ENCODE peak calls at places on chromosomes 6 and 20, in six cellular contexts. L, P, R, G, E and Z are unnamed samples.

GRCh38 chr20:766906-767305 is 1.4 kb downstream of the SLC52A3 start:
- DNase-seq in L (no peak), R (no peak), P (no peak), G (peak), E (no peak), Z (no peak)

GRCh38 chr6:26187981-26188635 is 100.9 kb downstream of the HFE start:
- DNase-seq in R (peak), E (no peak), P (no peak), G (peak), L (no peak), Z (peak)

GRCh38 chr20:32737371-32738223 is 5.7 kb downstream of the COMMD7 start:
- DNase-seq in R (peak), P (no peak), L (no peak), G (no peak), E (no peak), Z (peak)

GRCh38 chr6:31081872-31082271 is 30.5 kb downstream of the C6orf15 start:
- DNase-seq in L (no peak), R (no peak), G (peak), E (no peak), P (no peak), Z (no peak)

GRCh38 chr20:63434599-63435378 is 37.7 kb downstream of the KCNQ2 start:
- DNase-seq in G (peak), P (peak), L (peak), E (peak), R (peak), Z (peak)

GRCh38 chr6:16949696-16950095 is 152.2 kb upstream of the STMND1 start:
- DNase-seq in G (no peak), R (no peak), L (no peak), P (no peak), E (no peak), Z (no peak)

GRCh38 chr6:125942677-125943527 is 13.7 kb upstream of the HINT3 start:
- DNase-seq in L (no peak), G (peak), R (peak), P (no peak), E (no peak), Z (peak)

GRCh38 chr6:83138758-83139157 is 54.3 kb downstream of the PGM3 start:
- DNase-seq in P (no peak), L (no peak), R (no peak), G (no peak), E (no peak), Z (no peak)

GRCh38 chr6:100346828-100347227 is 117.9 kb downstream of the SIM1 start:
- DNase-seq in L (no peak), P (no peak), R (no peak), E (no peak), G (peak), Z (peak)

GRCh38 chr6:75612921-75613534 is 11.3 kb downstream of the SENP6 start:
- DNase-seq in G (peak), R (peak), P (no peak), E (no peak), L (no peak), Z (no peak)

GRCh38 chr6:34384305-34385153 is 7.9 kb downstream of the NUDT3 start:
- DNase-seq in E (no peak), G (no peak), P (no peak), L (no peak), R (peak), Z (no peak)

GRCh38 chr6:1485678-1486077 is 96.3 kb downstream of the FOXF2 start:
- DNase-seq in R (peak), L (no peak), E (no peak), G (peak), P (no peak), Z (peak)

GRCh38 chr6:10451828-10452509 is 37.1 kb upstream of the TFAP2A start:
- DNase-seq in R (peak), G (peak), P (no peak), L (no peak), E (no peak), Z (peak)

GRCh38 chr6:12328701-12329100 is 38.5 kb downstream of the EDN1 start:
- DNase-seq in R (no peak), L (no peak), E (no peak), G (no peak), P (no peak), Z (no peak)

GRCh38 chr20:5557123-5557522 is 193.1 kb upstream of the SHLD1 start:
- DNase-seq in R (peak), E (peak), G (peak), L (peak), P (peak), Z (peak)

GRCh38 chr6:54188832-54189231 is 77.6 kb downstream of the MLIP start:
- DNase-seq in E (no peak), L (no peak), G (no peak), R (no peak), P (no peak), Z (no peak)

GRCh38 chr6:39040080-39040673 is 8.4 kb upstream of the GLP1R start:
- DNase-seq in L (no peak), P (no peak), R (no peak), G (no peak), E (no peak), Z (no peak)

GRCh38 chr6:71220466-71220865 is 68.1 kb upstream of the OGFRL1 start:
- DNase-seq in E (no peak), L (no peak), P (no peak), R (no peak), G (no peak), Z (no peak)

GRCh38 chr6:125546827-125547226 is 202.6 kb upstream of the HEY2 start:
- DNase-seq in P (no peak), L (no peak), E (no peak), G (peak), R (peak), Z (peak)

GRCh38 chr6:89194559-89194958 is 22.6 kb downstream of the GABRR1 start:
- DNase-seq in E (no peak), R (no peak), L (no peak), P (no peak), G (no peak), Z (no peak)

GRCh38 chr20:8132632-8133587 is 844 bp downstream of the PLCB1 start:
- DNase-seq in L (peak), E (no peak), P (peak), R (peak), G (peak), Z (no peak)

GRCh38 chr20:63446174-63447024 is 26.1 kb downstream of the KCNQ2 start:
- DNase-seq in P (no peak), G (no peak), L (no peak), R (no peak), E (no peak), Z (no peak)

GRCh38 chr6:167292301-167293087 is 1.4 kb downstream of the UNC93A start:
- DNase-seq in R (no peak), G (no peak), E (no peak), P (no peak), L (no peak), Z (no peak)

GRCh38 chr6:123182998-123183397 is 187.0 kb downstream of the CLVS2 start:
- DNase-seq in P (no peak), E (no peak), L (no peak), R (no peak), G (no peak), Z (no peak)

GRCh38 chr6:75458895-75459294 is 34.7 kb downstream of the FILIP1 start:
- DNase-seq in E (no peak), P (no peak), L (no peak), G (no peak), R (no peak), Z (peak)

GRCh38 chr20:50376888-50377459 is 133.2 kb upstream of the PTPN1 start:
- DNase-seq in R (no peak), P (no peak), G (peak), E (no peak), L (no peak), Z (no peak)

GRCh38 chr6:134937426-134937825 is 12.5 kb downstream of the ALDH8A1 start:
- DNase-seq in G (no peak), P (no peak), E (no peak), R (peak), L (no peak), Z (peak)

GRCh38 chr6:96787846-96788580 is 49.3 kb downstream of the GPR63 start:
- DNase-seq in E (no peak), P (no peak), G (no peak), R (no peak), L (no peak), Z (no peak)

GRCh38 chr20:34549291-34549928 is 9.1 kb upstream of the MAP1LC3A start:
- DNase-seq in P (peak), E (peak), R (peak), G (peak), L (no peak), Z (peak)

GRCh38 chr6:154931741-154932424 is 63.2 kb upstream of the TIAM2 start:
- DNase-seq in L (peak), R (peak), E (no peak), G (peak), P (no peak), Z (peak)

GRCh38 chr20:40679119-40679637 is 9.9 kb downstream of the MAFB start:
- DNase-seq in L (no peak), R (no peak), G (no peak), P (no peak), E (no peak), Z (no peak)

GRCh38 chr6:119128252-119128912 is 49.9 kb upstream of the FAM184A start:
- DNase-seq in R (peak), L (no peak), E (no peak), P (no peak), G (peak), Z (no peak)

GRCh38 chr6:37725967-37726366 is 28.3 kb upstream of the MDGA1 start:
- DNase-seq in E (no peak), R (no peak), L (no peak), P (no peak), G (peak), Z (peak)

GRCh38 chr20:21344961-21345360 is 41.8 kb downstream of the XRN2 start:
- DNase-seq in G (no peak), L (no peak), E (no peak), R (no peak), P (no peak), Z (no peak)

GRCh38 chr20:21339499-21339898 is 36.4 kb downstream of the XRN2 start:
- DNase-seq in G (no peak), L (no peak), E (no peak), P (no peak), R (no peak), Z (peak)

GRCh38 chr20:21340991-21341722 is 38.0 kb downstream of the XRN2 start:
- DNase-seq in P (no peak), L (no peak), R (no peak), E (no peak), G (no peak), Z (no peak)

GRCh38 chr20:21342656-21343345 is 39.7 kb downstream of the XRN2 start:
- DNase-seq in P (no peak), R (no peak), E (no peak), G (no peak), L (no peak), Z (peak)

DNA sequence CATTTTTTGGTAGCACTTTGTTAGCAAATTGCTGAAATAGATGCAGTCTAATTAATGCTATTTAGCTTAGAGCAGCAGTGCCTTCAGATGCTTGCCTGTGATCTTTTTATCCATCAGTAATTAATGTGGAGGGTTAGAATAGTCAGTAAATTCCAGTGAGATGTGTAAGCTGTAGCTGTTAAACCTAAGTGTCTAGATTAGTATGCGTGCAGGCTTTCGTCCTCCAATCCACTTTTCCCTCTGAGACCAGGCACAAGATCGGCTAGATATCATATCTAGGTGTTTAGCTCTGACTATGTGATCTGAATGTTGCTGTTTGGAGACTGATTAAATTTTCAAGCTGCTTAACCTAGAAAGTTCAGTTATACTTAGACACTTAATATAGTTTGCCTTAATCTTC is 41.1 kb downstream of the XRN2 start:
- DNase-seq in R (no peak), E (no peak), G (peak), P (no peak), L (no peak), Z (no peak)
- H3K4ac ChIP-seq in R (no peak), E (no peak), G (no peak), P (no peak), L (no peak), Z (peak)

GRCh38 chr6:43903739-43904290 is 133.8 kb downstream of the VEGFA start:
- DNase-seq in E (no peak), L (no peak), P (no peak), R (no peak), G (no peak), Z (no peak)

GRCh38 chr6:43900560-43901329 is 130.7 kb downstream of the VEGFA start:
- DNase-seq in L (no peak), E (no peak), R (no peak), G (no peak), P (no peak), Z (no peak)

GRCh38 chr6:43904311-43905123 is 134.5 kb downstream of the VEGFA start:
- DNase-seq in L (no peak), R (no peak), G (no peak), E (no peak), P (no peak), Z (no peak)

GRCh38 chr6:43899830-43900229 is 129.8 kb downstream of the VEGFA start:
- DNase-seq in E (no peak), R (no peak), L (no peak), P (no peak), G (no peak), Z (no peak)

DNA sequence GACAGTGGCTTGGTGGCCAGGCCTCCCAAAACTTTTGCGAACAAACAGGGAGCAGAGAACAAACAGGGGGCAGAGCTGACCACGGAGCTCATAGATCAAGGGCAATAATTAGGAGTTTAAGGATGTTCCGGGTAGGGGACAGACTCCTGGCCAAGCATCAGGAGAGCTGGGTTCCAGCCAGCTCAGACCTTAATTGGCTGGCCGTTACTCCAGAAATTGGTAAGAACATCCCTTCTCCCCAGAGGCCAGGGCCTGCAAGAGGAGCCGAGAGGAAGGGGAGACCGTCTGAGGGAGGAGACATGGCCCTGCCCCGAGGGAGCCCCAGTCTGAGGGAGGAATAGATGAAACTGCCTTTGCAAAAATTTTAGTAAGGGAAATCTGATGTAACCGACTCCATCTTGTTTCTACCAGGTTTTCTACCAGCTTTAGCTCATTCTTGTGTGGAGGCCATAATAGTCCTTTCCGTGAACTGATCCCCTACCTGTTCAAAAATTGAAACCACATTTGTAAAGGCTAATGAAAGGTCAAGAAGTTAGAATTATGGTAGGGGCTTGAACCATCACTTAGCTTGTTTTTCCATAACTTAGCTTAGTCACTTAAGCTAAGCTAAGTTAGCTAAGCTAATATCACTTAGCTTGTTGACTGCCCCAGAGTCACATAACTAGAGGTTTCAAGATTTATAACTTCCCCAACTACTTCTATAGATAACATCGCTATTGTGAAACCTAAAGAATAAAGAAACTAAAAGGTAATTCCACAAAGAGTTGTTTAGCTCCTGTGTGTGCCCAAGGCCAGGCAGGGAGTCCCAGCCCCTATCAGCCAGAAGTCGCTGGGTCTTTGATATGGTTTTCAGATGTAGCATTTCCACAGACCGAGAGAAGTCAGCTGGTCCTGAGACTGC is 131.6 kb downstream of the VEGFA start:
- DNase-seq in E (no peak), G (peak), L (no peak), R (no peak), P (no peak), Z (no peak)
- H2AFZ ChIP-seq in E (no peak), G (no peak), L (no peak), R (no peak), P (no peak), Z (no peak)

GRCh38 chr6:121615493-121615892 is 180.0 kb downstream of the GJA1 start:
- DNase-seq in L (no peak), P (no peak), E (no peak), R (no peak), G (peak), Z (no peak)

GRCh38 chr6:121619013-121619412 is 183.6 kb downstream of the GJA1 start:
- DNase-seq in R (no peak), L (no peak), E (peak), G (no peak), P (peak), Z (no peak)

GRCh38 chr6:121616411-121616810 is 181.0 kb downstream of the GJA1 start:
- DNase-seq in L (no peak), P (no peak), R (no peak), E (no peak), G (no peak), Z (no peak)

GRCh38 chr6:121617388-121617787 is 181.9 kb downstream of the GJA1 start:
- DNase-seq in E (no peak), G (no peak), L (no peak), R (no peak), P (no peak), Z (no peak)

GRCh38 chr6:121620002-121620740 is 184.7 kb downstream of the GJA1 start:
- DNase-seq in G (no peak), P (peak), R (no peak), E (peak), L (no peak), Z (no peak)
- H3K4ac ChIP-seq in G (no peak), P (no peak), R (no peak), E (peak), L (no peak), Z (no peak)

GRCh38 chr20:59064214-59064722 is 21.7 kb upstream of the PRELID3B start:
- DNase-seq in E (no peak), L (no peak), G (no peak), P (no peak), R (no peak), Z (no peak)

GRCh38 chr20:59068534-59068933 is 25.9 kb upstream of the PRELID3B start:
- DNase-seq in L (no peak), G (no peak), E (no peak), P (no peak), R (no peak), Z (no peak)

GRCh38 chr20:59062057-59062456 is 19.5 kb upstream of the PRELID3B start:
- DNase-seq in G (no peak), E (no peak), L (no peak), R (no peak), P (no peak), Z (no peak)

GRCh38 chr20:59063358-59064213 is 21.0 kb upstream of the PRELID3B start:
- DNase-seq in P (no peak), G (peak), L (peak), E (no peak), R (peak), Z (peak)
- H2AFZ ChIP-seq in P (no peak), G (no peak), L (peak), E (no peak), R (no peak), Z (peak)